ENCODE peak calls at places on chromosomes 6 and 20, in eight cellular contexts. H, U, F, S, P, A, B and K are unnamed samples.

GRCh38 chr6:156590482-156590881 is 186.7 kb upstream of the ARID1B start:
- DNase-seq in A (no peak), H (no peak), F (no peak), P (no peak), S (no peak), U (no peak), B (no peak), K (no peak)

GRCh38 chr6:26556263-26557070 is 18.3 kb downstream of the HMGN4 start:
- DNase-seq in U (peak; percentile 46), H (peak; percentile 84), S (peak; percentile 89), P (peak; percentile 95), B (peak; percentile 98), A (peak; percentile 72), F (peak; percentile 63), K (peak; percentile 85)

GRCh38 chr6:41071501-41071922 is 644 bp downstream of the OARD1 start:
- DNase-seq in S (no peak), H (no peak), P (peak; percentile 6), A (peak; percentile 79), B (no peak), U (no peak), F (no peak), K (no peak)

GRCh38 chr6:1798303-1798964 is 188.7 kb downstream of the FOXC1 start:
- DNase-seq in F (no peak), H (no peak), S (peak; percentile 10), U (no peak), B (no peak), P (no peak), A (no peak), K (peak; percentile 31)

GRCh38 chr6:33750244-33750991 is 3.7 kb upstream of the IP6K3 start:
- DNase-seq in F (no peak), A (no peak), P (no peak), H (no peak), S (peak; percentile 31), B (no peak), U (no peak), K (no peak)

GRCh38 chr6:17013701-17014100 is 88.1 kb upstream of the STMND1 start:
- DNase-seq in P (peak; percentile 33), U (no peak), H (peak; percentile 51), S (peak; percentile 93), B (no peak), F (no peak), A (no peak), K (peak; percentile 72)

GRCh38 chr6:35980991-35981645 is 43.3 kb downstream of the SLC26A8 start:
- DNase-seq in B (no peak), U (no peak), A (no peak), P (no peak), H (no peak), F (no peak), S (peak; percentile 41), K (no peak)

GRCh38 chr6:56657364-56657763 is 14.7 kb upstream of the DST start:
- DNase-seq in H (no peak), A (no peak), S (no peak), U (no peak), F (no peak), P (no peak), B (no peak), K (no peak)

GRCh38 chr6:98724537-98724936 is 109.8 kb upstream of the POU3F2 start:
- DNase-seq in H (no peak), S (no peak), F (peak; percentile 8), B (no peak), U (no peak), A (no peak), P (no peak), K (no peak)

GRCh38 chr6:50816115-50816675 is 2.5 kb upstream of the TFAP2B start:
- DNase-seq in U (peak; percentile 37), S (peak; percentile 80), P (peak; percentile 60), B (peak; percentile 60), F (peak; percentile 86), A (peak; percentile 68), H (peak; percentile 13), K (peak; percentile 78)

GRCh38 chr6:36599791-36600209 is 5.6 kb downstream of the SRSF3 start:
- DNase-seq in P (peak; percentile 46), A (no peak), U (no peak), B (no peak), S (peak; percentile 68), H (no peak), F (no peak), K (peak; percentile 61)

GRCh38 chr20:24776755-24777271 is 172.3 kb upstream of the CST7 start:
- DNase-seq in A (no peak), B (no peak), S (no peak), H (no peak), P (no peak), U (no peak), F (no peak), K (no peak)

DNA sequence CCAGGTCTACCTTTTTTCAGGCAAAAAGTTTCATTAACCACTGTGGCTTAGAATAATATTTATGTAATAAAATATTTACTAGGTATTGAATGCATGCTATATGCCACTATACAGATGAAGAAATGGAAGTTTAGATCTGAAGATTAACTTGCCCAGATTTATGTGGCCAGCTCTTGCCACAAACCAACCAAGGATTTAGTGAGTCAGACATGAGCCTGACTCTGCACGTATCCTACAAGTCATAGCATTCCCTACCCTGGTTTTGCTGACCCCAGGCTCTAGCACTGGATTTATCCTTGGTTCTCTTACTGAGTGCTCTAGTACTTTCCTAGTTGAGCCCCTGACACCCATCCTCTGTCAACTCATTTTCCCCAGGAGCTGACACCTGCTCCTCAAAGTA is 75.4 kb downstream of the ANKEF1 start:
- DNase-seq in S (peak; percentile 44), U (no peak), A (no peak), B (no peak), P (no peak), H (no peak), F (no peak), K (no peak)
- H3K4me3 ChIP-seq in S (no peak overlapping the region), U (no peak overlapping the region), A (no peak overlapping the region), B (no peak overlapping the region), P (no peak overlapping the region), H (no peak overlapping the region), F (no peak overlapping the region), K (no peak overlapping the region)

DNA sequence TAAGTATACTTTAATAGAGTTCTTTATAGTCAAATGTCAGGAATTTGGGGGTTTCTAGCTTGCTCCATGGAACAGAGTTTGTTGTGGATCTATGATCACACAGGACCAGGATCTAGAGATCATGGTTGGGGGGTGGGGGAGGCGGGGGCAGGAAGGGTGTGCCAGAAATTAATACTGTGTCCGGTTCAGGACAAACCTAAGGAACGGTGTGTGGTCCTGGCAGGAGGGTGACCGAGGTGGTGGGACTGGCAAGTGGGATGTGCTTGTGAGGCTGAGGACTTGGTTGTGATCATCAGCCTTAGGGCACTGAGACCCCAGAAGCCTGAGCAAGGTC is 27.9 kb downstream of the GSTA3 start:
- DNase-seq in S (no peak), U (no peak), B (no peak), A (no peak), P (no peak), H (no peak), F (no peak), K (no peak)
- H3K4me3 ChIP-seq in S (peak overlapping the region; percentile 74), U (peak overlapping the region; percentile 69), B (peak overlapping the region; percentile 66), A (no peak overlapping the region), P (no peak overlapping the region), H (no peak overlapping the region), F (no peak overlapping the region), K (no peak overlapping the region)

DNA sequence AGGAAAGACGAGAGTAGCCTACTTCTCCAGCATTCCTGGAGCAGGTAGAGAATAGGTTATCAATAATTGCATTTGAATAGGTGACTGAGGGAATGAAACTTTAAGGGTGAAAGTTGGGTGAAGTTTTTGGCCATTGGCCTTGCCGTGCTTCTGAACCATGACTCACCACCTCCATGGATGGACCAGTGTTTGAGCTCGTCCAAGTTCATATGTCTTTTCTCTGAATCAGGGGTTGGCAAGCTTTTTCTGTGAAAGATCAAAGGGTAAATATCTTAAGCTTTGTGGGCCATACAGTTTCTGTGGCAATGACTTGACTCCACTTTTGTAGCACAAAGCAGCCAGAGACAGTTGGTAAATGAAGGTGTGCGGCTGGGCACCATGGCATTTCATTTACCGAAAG is 31.8 kb downstream of the SNRNP48 start:
- DNase-seq in P (no peak), B (no peak), H (no peak), F (no peak), S (peak; percentile 56), U (no peak), A (no peak), K (peak; percentile 17)
- H3K4me3 ChIP-seq in P (no peak overlapping the region), B (no peak overlapping the region), H (no peak overlapping the region), F (no peak overlapping the region), S (no peak overlapping the region), U (no peak overlapping the region), A (no peak overlapping the region), K (no peak overlapping the region)

DNA sequence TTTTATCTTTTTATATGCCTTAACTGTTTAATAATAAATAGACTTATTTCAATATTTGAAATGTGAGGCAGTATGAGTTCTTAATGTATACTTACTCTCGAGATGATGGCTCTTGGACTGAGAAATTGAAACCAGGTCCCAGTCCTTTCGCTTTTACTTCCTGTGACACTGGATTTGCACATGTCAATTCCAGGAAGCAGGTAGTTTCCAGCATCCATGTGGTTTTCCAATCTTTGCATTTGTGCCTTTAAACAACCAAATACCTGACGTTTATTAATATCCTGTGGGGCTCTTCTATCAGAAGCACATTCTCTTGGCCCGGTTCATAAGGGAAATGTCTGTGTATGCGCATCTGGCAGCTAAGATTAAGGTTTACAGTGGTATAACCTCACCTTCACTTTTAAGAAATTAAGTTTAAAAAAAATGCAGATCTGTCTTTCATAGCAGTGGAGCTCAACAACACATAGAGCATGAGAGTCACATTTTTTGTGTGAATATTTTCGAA is 13.1 kb downstream of the UTRN start:
- DNase-seq in H (no peak), S (no peak), U (no peak), B (no peak), F (no peak), P (no peak), A (no peak), K (no peak)
- H3K4me3 ChIP-seq in H (no peak overlapping the region), S (no peak overlapping the region), U (peak overlapping the region; percentile 13), B (no peak overlapping the region), F (no peak overlapping the region), P (no peak overlapping the region), A (no peak overlapping the region), K (no peak overlapping the region)

GRCh38 chr20:64165866-64166600 is 1.8 kb downstream of the MYT1 start:
- DNase-seq in B (no peak), H (no peak), P (no peak), U (no peak), S (no peak), A (no peak), F (no peak), K (no peak)
- H3K4me3 ChIP-seq in B (no peak overlapping the region), H (no peak overlapping the region), P (no peak overlapping the region), U (no peak overlapping the region), S (no peak overlapping the region), A (no peak overlapping the region), F (no peak overlapping the region), K (no peak overlapping the region)

GRCh38 chr6:163180874-163181541 is 233.5 kb upstream of the QKI start:
- DNase-seq in B (peak; percentile 50), A (no peak), F (peak; percentile 41), H (no peak), U (peak; percentile 77), P (peak; percentile 63), S (peak; percentile 68), K (peak; percentile 75)
- H3K4me3 ChIP-seq in B (no peak overlapping the region), A (no peak overlapping the region), F (no peak overlapping the region), H (no peak overlapping the region), U (peak overlapping the region; percentile 40), P (no peak overlapping the region), S (no peak overlapping the region), K (no peak overlapping the region)